ENCODE peak calls at places on chromosomes 12 and 14, in eight cellular contexts. Y, S, A, M, K, I, C and U are unnamed samples. For H3K27me3, the result is how much of the 10 kb centered on the place peaks cover.

GRCh38 chr12:131900397-131900796 is 6.0 kb downstream of the ULK1 start:
- DNase-seq in S (no peak), M (no peak), Y (peak), C (no peak), A (no peak), I (no peak), K (no peak), U (no peak)

GRCh38 chr14:23605931-23606585 is 27.5 kb upstream of the JPH4 start:
- DNase-seq in C (no peak), I (no peak), S (no peak), M (no peak), Y (peak), K (no peak), A (no peak), U (no peak)

GRCh38 chr12:11877869-11878780 is 192.6 kb upstream of the BCL2L14 start:
- DNase-seq in S (peak), A (peak), M (peak), C (peak), I (peak), K (peak), Y (no peak), U (peak)

GRCh38 chr12:15669256-15669948 is 119.8 kb downstream of the EPS8 start:
- DNase-seq in K (no peak), A (no peak), S (no peak), C (no peak), Y (no peak), M (no peak), I (no peak), U (no peak)

GRCh38 chr12:66697404-66697803 is 18.5 kb upstream of the GRIP1 start:
- DNase-seq in A (no peak), I (no peak), S (no peak), M (no peak), C (no peak), K (no peak), Y (no peak), U (no peak)

GRCh38 chr12:120225852-120226640 is 25.1 kb upstream of the RPLP0 start:
- DNase-seq in K (peak), Y (peak), M (no peak), S (no peak), I (no peak), C (no peak), A (no peak), U (no peak)

GRCh38 chr14:70714055-70714550 is 72.4 kb downstream of the TTC9 start:
- DNase-seq in Y (peak), M (peak), S (no peak), I (no peak), K (peak), C (peak), A (peak), U (peak)

GRCh38 chr12:27674989-27675388 is 21.3 kb upstream of the REP15 start:
- DNase-seq in K (no peak), S (no peak), I (no peak), C (no peak), Y (no peak), M (no peak), A (no peak), U (no peak)

GRCh38 chr12:127355061-127355820 is 911.7 kb upstream of the TMEM132C start:
- DNase-seq in C (no peak), K (no peak), I (no peak), A (peak), Y (no peak), S (no peak), M (peak), U (no peak)

GRCh38 chr14:22776215-22776614 is 9.7 kb downstream of the OXA1L start:
- DNase-seq in C (no peak), K (no peak), M (no peak), I (no peak), S (no peak), Y (no peak), A (no peak), U (no peak)

GRCh38 chr12:109764776-109765492 is 51.3 kb downstream of the FAM222A start:
- DNase-seq in M (no peak), Y (no peak), I (no peak), C (no peak), K (peak), A (no peak), S (no peak), U (no peak)

GRCh38 chr12:92827836-92828431 is 101.2 kb downstream of the EEA1 start:
- DNase-seq in S (no peak), C (no peak), K (no peak), A (peak), I (no peak), Y (peak), M (peak), U (no peak)

GRCh38 chr12:26119391-26119981 is 5.4 kb downstream of the BHLHE41 start:
- DNase-seq in K (no peak), M (peak), C (no peak), A (peak), I (no peak), S (no peak), Y (no peak), U (no peak)

GRCh38 chr14:51657762-51658161 is 6.1 kb downstream of the FRMD6 start:
- DNase-seq in A (no peak), Y (no peak), K (no peak), S (no peak), M (no peak), I (no peak), C (no peak), U (no peak)

GRCh38 chr14:69580009-69580577 is 5.4 kb upstream of the CCDC177 start:
- DNase-seq in K (peak), Y (no peak), M (peak), I (no peak), S (no peak), C (peak), A (peak), U (no peak)

GRCh38 chr12:6974180-6974579 is 3.5 kb downstream of the EMG1 start:
- DNase-seq in A (no peak), C (no peak), Y (no peak), K (no peak), I (no peak), M (no peak), S (no peak), U (no peak)

GRCh38 chr14:84482256-84483071 is 1047.5 kb upstream of the FLRT2 start:
- DNase-seq in C (peak), M (no peak), Y (no peak), A (no peak), K (no peak), S (no peak), I (no peak), U (peak)

GRCh38 chr14:51443195-51444018 is 203.4 kb downstream of the TMX1 start:
- DNase-seq in K (no peak), A (no peak), S (no peak), M (no peak), C (no peak), I (no peak), Y (no peak), U (no peak)

GRCh38 chr12:56197921-56198635 is 8.8 kb upstream of the SMARCC2 start:
- DNase-seq in A (no peak), K (no peak), Y (no peak), S (no peak), C (no peak), I (no peak), M (no peak), U (no peak)

GRCh38 chr12:119447618-119448017 is 113.1 kb downstream of the CCDC60 start:
- DNase-seq in C (no peak), Y (peak), K (no peak), M (no peak), S (no peak), A (no peak), I (no peak), U (no peak)

GRCh38 chr12:121190523-121191031 is 19.4 kb upstream of the P2RX4 start:
- DNase-seq in A (peak), S (no peak), M (peak), I (no peak), C (peak), K (no peak), Y (no peak), U (peak)

GRCh38 chr12:1357171-1357570 is 237.2 kb downstream of the FBXL14 start:
- DNase-seq in S (no peak), Y (no peak), I (no peak), A (no peak), M (no peak), C (no peak), K (no peak), U (no peak)

GRCh38 chr14:68951051-68951797 is 27.9 kb downstream of the ACTN1 start:
- DNase-seq in I (peak), C (peak), S (no peak), A (peak), Y (no peak), K (peak), M (peak), U (peak)

GRCh38 chr12:26271889-26272492 is 76.6 kb downstream of the SSPN start:
- DNase-seq in Y (peak), K (peak), M (peak), S (peak), I (peak), A (peak), C (peak), U (peak)

GRCh38 chr14:60514378-60515243 is 5.7 kb downstream of the SIX6 start:
- DNase-seq in M (peak), K (no peak), Y (no peak), A (no peak), S (peak), I (peak), C (no peak), U (no peak)
- H3K27me3 ChIP-seq in M (half or more), K (half or more), Y (under half), A (half or more), S (under half), I (half or more), C (half or more), U (half or more)

GRCh38 chr12:113740699-113741098 is 225.4 kb downstream of the RBM19 start:
- DNase-seq in C (no peak), K (no peak), M (no peak), I (no peak), Y (no peak), S (no peak), A (no peak), U (no peak)
- H3K4me3 ChIP-seq in C (no peak), K (no peak), M (no peak), I (no peak), Y (no peak), S (no peak), A (no peak), U (no peak)

DNA sequence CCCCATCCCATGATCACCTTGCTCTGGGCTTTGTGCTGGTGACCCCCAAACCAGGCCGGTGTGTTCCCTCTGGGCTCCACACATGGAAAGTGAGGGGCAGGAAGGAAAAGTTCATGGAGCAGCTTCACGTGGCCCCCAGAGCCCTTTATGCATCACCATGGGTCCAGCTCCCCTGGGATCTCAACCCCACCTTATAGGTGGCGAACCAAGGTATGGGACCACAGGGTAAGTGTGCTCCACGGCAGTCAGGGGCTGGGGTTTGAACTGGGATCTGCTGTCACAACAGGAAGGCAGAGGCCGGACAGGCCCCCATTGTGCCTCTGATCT is 7.4 kb upstream of the BEGAIN start:
- DNase-seq in M (no peak), A (no peak), C (no peak), K (no peak), I (peak), Y (no peak), S (no peak), U (no peak)
- H3K27me3 ChIP-seq in M (under half), A (under half), C (under half), K (half or more), I (under half), Y (under half), S (under half), U (under half)

GRCh38 chr12:46464863-46465262 is 92.3 kb upstream of the SLC38A2 start:
- DNase-seq in K (no peak), A (no peak), Y (no peak), M (no peak), I (no peak), S (no peak), C (no peak), U (no peak)
- H3K4me3 ChIP-seq in K (no peak), A (no peak), Y (no peak), M (no peak), I (no peak), S (no peak), C (no peak), U (no peak)

DNA sequence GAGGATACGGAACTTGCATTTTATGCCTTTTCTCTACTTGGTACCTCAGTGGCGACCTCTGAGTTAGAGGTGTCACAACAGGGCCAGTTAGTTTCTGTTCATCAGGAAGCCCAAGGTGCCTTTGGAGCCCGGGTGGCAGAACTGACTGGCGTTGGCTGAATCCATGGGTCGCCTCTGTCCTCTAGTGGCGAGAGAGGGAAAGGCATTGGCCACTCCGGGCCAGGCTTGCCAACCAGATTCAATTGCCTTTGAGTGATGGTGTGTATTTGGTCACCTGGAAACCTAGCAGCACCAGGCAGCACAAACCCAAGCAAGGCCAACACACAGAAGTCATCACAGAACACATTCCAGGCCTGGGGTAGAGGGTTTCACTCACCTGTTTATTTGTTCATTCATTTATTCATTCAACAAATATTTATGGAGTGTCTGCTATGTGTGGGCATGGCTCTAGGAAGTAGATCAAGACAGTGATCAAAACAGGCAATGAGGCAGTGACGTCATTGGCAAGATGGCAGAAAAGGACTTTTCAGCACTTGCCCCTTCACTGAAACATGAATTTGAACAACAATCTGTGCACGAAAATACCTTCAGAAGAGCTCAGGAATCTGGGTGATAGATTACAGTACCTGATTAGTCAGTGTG is 40.5 kb upstream of the KCNA5 start:
- DNase-seq in A (peak), Y (peak), C (peak), S (peak), M (peak), K (peak), I (peak), U (no peak)
- H3K27me3 ChIP-seq in A (under half), Y (under half), C (under half), S (under half), M (under half), K (under half), I (under half), U (under half)

DNA sequence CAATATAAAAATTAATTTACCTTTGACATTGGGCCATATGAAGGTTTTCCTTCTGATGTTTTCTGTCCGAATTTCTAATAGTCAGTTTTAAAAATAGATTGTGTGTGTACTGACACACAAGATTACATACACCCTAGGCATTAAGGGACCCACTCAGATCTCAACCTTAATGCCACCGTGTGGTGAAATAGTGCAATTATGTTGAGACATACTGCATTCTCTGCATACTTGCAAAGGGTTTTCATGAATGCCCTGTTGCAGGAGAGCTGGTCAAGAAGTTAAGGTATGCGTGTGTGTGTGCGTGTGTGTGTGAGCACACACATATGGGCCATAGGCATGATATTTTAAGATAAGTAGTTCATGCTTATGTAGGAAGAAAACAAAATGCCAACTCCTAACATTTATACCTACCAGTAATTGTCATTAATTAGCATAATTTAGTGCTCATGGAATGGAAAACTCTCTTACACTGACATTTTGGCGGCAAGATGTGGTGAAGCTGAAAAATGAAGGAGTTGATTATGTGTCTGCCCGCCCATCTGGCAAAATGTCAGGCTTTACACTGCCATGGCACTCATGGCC is 58.8 kb downstream of the PIK3C2G start:
- DNase-seq in A (peak), Y (no peak), I (no peak), K (no peak), S (no peak), M (peak), C (peak), U (peak)
- H3K4me3 ChIP-seq in A (no peak), Y (no peak), I (no peak), K (no peak), S (no peak), M (no peak), C (no peak), U (no peak)

GRCh38 chr12:106297075-106297474 is 5.5 kb upstream of the TCP11L2 start:
- DNase-seq in K (no peak), A (no peak), C (no peak), Y (no peak), M (no peak), S (no peak), I (no peak), U (no peak)
- H3K27me3 ChIP-seq in K (under half), A (under half), C (under half), Y (under half), M (under half), S (under half), I (under half), U (under half)

DNA sequence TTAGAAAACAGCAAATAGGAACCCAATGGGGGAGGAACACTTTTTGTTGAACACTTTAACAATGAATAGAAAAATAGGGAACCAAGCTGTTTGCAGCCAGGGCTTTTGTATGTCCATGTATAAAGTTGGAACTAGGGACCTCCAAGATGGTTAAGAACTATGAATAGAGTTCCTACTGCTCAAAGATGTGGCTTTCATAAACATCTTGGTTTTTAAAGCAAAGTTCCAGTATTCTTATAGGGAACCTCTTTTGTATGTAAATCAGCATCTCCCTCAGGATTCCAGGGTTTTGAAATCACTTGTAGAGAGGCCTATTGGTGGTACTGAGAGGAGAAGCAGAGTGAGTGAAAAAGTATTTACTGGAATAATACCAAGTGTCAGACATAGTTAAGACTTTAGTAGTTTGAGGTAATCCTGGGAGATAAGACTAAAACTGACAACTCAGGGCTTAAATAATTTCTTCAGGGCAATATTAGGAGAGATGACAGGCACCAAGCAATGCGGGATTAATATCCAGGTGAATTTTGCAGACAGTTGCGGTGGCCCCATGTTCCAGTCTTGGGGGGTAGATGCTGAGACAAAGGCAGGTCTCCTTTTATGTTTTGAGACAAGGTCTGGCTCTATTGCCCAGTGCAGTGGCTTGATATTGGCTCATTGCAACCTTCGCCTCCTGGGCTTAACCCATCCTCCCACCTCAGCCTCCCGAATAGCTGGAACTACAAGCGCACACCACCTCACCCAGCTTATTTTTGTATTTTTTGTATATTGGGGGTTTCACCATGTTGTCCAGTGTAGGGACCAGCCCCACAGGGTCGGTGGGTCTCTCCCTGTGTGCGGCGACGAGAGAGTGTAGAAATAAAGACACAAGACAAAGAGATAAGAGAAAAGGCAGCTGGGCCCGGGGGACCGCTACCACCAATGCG is 10.4 kb upstream of the EID3 start:
- DNase-seq in Y (no peak), C (no peak), S (no peak), M (no peak), K (no peak), I (no peak), A (no peak), U (no peak)
- H3K4me3 ChIP-seq in Y (no peak), C (peak), S (no peak), M (no peak), K (no peak), I (no peak), A (no peak), U (no peak)

GRCh38 chr12:54210400-54210790 is 21.6 kb upstream of the SMUG1 start:
- DNase-seq in K (no peak), M (no peak), S (no peak), I (no peak), A (no peak), Y (no peak), C (no peak), U (no peak)
- H3K27me3 ChIP-seq in K (half or more), M (under half), S (under half), I (under half), A (under half), Y (under half), C (under half), U (under half)

GRCh38 chr14:101774814-101775213 is 13.3 kb downstream of the PPP2R5C start:
- DNase-seq in I (no peak), M (no peak), C (no peak), A (no peak), K (no peak), Y (no peak), S (no peak), U (no peak)
- H3K4me3 ChIP-seq in I (no peak), M (no peak), C (no peak), A (no peak), K (no peak), Y (no peak), S (no peak), U (no peak)